ENCODE peak calls at places on chromosomes 11 and 22, in eight cellular contexts. G is body of pancreas, D is fibroblast of lung, K is PC-9, I is upper lobe of left lung, E is ovary, L is IMR-90, B is gastrocnemius medialis. R is an unnamed sample.

GRCh38 chr22:43396934-43397457 is 14.8 kb upstream of the MPPED1 start:
- DNase-seq in K (no peak), L (no peak), D (no peak), G (no peak), I (peak; percentile 74), B (no peak), E (no peak), R (no peak)

GRCh38 chr22:44828193-44828592 is 75.8 kb downstream of the ARHGAP8 start:
- DNase-seq in L (no peak), D (no peak), K (peak; percentile 31), I (no peak), B (no peak), G (no peak), E (no peak), R (no peak)

GRCh38 chr11:73989156-73989555 is 6.5 kb upstream of the UCP2 start:
- DNase-seq in B (peak; percentile 3), I (no peak), K (no peak), D (no peak), L (no peak), G (no peak), E (no peak), R (no peak)

GRCh38 chr11:11843233-11843632 is 1.5 kb downstream of the USP47 start:
- DNase-seq in E (no peak), D (peak; percentile 90), B (no peak), K (no peak), G (no peak), I (no peak), L (peak; percentile 94), R (no peak)

GRCh38 chr11:75287579-75287978 is 47.0 kb downstream of the TPBGL start:
- DNase-seq in D (no peak), I (no peak), E (no peak), K (no peak), B (no peak), G (no peak), L (no peak), R (no peak)

GRCh38 chr22:45707605-45708004 is 36.0 kb downstream of the ATXN10 start:
- DNase-seq in I (no peak), G (no peak), D (no peak), B (no peak), E (no peak), K (no peak), L (no peak), R (no peak)

GRCh38 chr22:27820896-27821866 is 19.6 kb upstream of the MN1 start:
- DNase-seq in L (no peak), B (no peak), D (no peak), E (no peak), I (no peak), G (peak; percentile 54), K (no peak), R (no peak)

GRCh38 chr11:60914620-60915249 is 777 bp downstream of the TMEM109 start:
- DNase-seq in K (no peak), E (peak; percentile 70), I (no peak), L (peak; percentile 34), D (peak; percentile 31), B (peak; percentile 48), G (peak; percentile 50), R (peak; percentile 52)

GRCh38 chr11:15276616-15277015 is 161.9 kb downstream of the INSC start:
- DNase-seq in L (peak; percentile 4), G (peak; percentile 6), E (no peak), I (no peak), B (no peak), D (peak; percentile 31), K (no peak), R (no peak)

GRCh38 chr11:132973686-132974085 is 558.6 kb downstream of the OPCML start:
- DNase-seq in D (no peak), E (no peak), B (no peak), I (no peak), G (no peak), K (no peak), L (no peak), R (no peak)

GRCh38 chr22:49833340-49834007 is 5.8 kb upstream of the BRD1 start:
- DNase-seq in E (no peak), B (no peak), G (peak; percentile 90), D (no peak), K (peak; percentile 63), L (no peak), I (no peak), R (no peak)

GRCh38 chr11:128680906-128681305 is 13.0 kb upstream of the FLI1 start:
- DNase-seq in I (no peak), K (no peak), E (no peak), L (no peak), G (no peak), B (no peak), D (no peak), R (no peak)

GRCh38 chr11:82703796-82704195 is 29.9 kb downstream of the FAM181B start:
- DNase-seq in K (no peak), I (no peak), L (no peak), B (no peak), D (no peak), E (no peak), G (no peak), R (no peak)

GRCh38 chr11:63904743-63905142 is 12.2 kb downstream of the RCOR2 start:
- DNase-seq in L (no peak), B (no peak), K (no peak), G (no peak), I (no peak), D (no peak), E (no peak), R (no peak)

GRCh38 chr11:74902342-74902741 is 46.5 kb downstream of the XRRA1 start:
- DNase-seq in D (no peak), E (no peak), L (no peak), B (no peak), K (no peak), G (no peak), I (no peak), R (no peak)

GRCh38 chr11:133834399-133835257 is 10.7 kb downstream of the SPATA19 start:
- DNase-seq in K (no peak), B (no peak), D (no peak), G (no peak), I (no peak), L (no peak), E (no peak), R (no peak)

GRCh38 chr11:130478881-130479280 is 30.4 kb downstream of the ADAMTS15 start:
- DNase-seq in G (no peak), L (peak; percentile 34), E (no peak), I (no peak), K (no peak), B (no peak), D (no peak), R (peak; percentile 15)

GRCh38 chr11:130712480-130712879 is 203.8 kb downstream of the SNX19 start:
- DNase-seq in L (no peak), D (no peak), I (no peak), K (no peak), E (no peak), B (no peak), G (no peak), R (no peak)

GRCh38 chr22:45552580-45553332 is 50.1 kb downstream of the FBLN1 start:
- DNase-seq in L (peak; percentile 96), K (no peak), G (peak; percentile 41), D (peak; percentile 97), B (no peak), I (peak; percentile 69), E (peak; percentile 86), R (peak; percentile 41)

GRCh38 chr11:66693356-66694055 is 15.8 kb upstream of the RBM4B start:
- DNase-seq in I (no peak), G (no peak), E (no peak), D (no peak), K (no peak), B (no peak), L (no peak), R (no peak)

GRCh38 chr11:66694056-66694410 is 16.3 kb upstream of the RBM4B start:
- DNase-seq in K (no peak), I (peak; percentile 75), L (no peak), G (no peak), E (no peak), D (no peak), B (no peak), R (no peak)

GRCh38 chr11:66692871-66693331 is 15.2 kb upstream of the RBM4B start:
- DNase-seq in L (no peak), G (no peak), K (no peak), E (no peak), I (peak; percentile 66), B (no peak), D (no peak), R (no peak)

GRCh38 chr11:66696186-66696585 is 18.5 kb upstream of the RBM4B start:
- DNase-seq in K (no peak), I (no peak), E (no peak), L (no peak), B (no peak), D (no peak), G (no peak), R (no peak)

GRCh38 chr11:66694732-66695207 is 17.1 kb upstream of the RBM4B start:
- DNase-seq in I (no peak), D (peak; percentile 97), G (peak; percentile 96), L (peak; percentile 98), B (peak; percentile 86), E (peak; percentile 90), K (peak; percentile 94), R (peak; percentile 94)
- H3K36me3 ChIP-seq in I (no peaks in the 10 kb centered on the region), D (no peaks in the 10 kb centered on the region), G (no peaks in the 10 kb centered on the region), L (no peaks in the 10 kb centered on the region), B (no peaks in the 10 kb centered on the region), E (no peaks in the 10 kb centered on the region), K (peaks cover 5% of the 10 kb centered on the region), R (no peaks in the 10 kb centered on the region)

GRCh38 chr11:8731647-8732188 is 49.1 kb downstream of the RPL27A start:
- DNase-seq in E (no peak), I (no peak), L (no peak), D (no peak), B (no peak), G (no peak), K (no peak), R (no peak)
- TF ChIP-seq CTCF in E (no peak), I (no peak), L (no peak), D (no peak), B (no peak), G (no peak), K (no peak), R (no peak)

GRCh38 chr22:24323695-24324094 is 53.1 kb downstream of the SPECC1L start:
- DNase-seq in D (no peak), L (no peak), I (no peak), G (no peak), E (no peak), K (no peak), B (no peak), R (no peak)
- H3K36me3 ChIP-seq in D (peaks cover 3% of the 10 kb centered on the region), L (peaks cover 31% of the 10 kb centered on the region), I (peaks cover 24% of the 10 kb centered on the region), G (no peaks in the 10 kb centered on the region), E (no peaks in the 10 kb centered on the region), K (peaks cover 25% of the 10 kb centered on the region), B (no peaks in the 10 kb centered on the region), R (no peaks in the 10 kb centered on the region)

DNA sequence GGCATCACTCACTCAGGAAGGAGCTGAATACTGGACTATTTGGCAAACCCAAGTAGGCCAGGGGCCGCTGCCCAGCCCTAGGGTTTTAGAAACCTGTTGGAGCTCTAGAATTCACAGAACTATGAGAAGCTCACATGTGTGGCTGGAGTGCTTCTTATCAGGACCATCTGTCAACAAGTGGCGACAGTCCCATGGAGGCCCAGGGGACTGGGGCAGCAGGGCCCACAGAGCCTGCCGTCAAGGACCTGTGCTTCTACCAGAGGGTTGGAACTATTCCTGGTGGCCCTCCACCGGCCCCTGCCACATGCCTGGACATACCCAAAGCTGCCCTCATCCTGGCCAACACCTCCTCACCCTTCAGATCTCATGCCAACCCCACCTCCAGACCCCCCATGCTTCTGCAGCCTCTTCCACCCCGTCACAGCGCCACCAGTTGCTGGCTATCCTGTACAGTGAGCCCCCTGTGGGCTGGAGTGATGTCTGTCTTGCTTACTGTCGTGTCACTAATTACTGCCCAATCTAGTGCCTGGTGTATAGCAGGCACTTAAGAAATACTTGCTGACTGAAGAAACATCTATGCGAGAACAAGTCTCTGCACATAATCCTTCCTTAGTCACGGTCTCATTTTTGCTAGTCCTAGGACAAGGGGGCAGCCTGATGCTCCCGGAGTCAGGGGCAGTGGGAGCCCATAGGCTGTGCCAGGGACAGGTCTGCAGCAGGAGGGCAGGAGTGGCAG is 27.2 kb upstream of the RASL10A start:
- DNase-seq in B (no peak), E (no peak), G (peak; percentile 82), L (no peak), D (no peak), K (peak; percentile 20), I (no peak), R (no peak)
- TF ChIP-seq CTCF in B (no peak), E (no peak), G (no peak), L (no peak), D (no peak), K (no peak), I (no peak), R (no peak)

R was measured in colonic mucosa.